ENCODE peak calls at places on chromosomes 6 and 20, in five cellular contexts. P, Q, Y, Z and K are unnamed samples. For H3K4me1, the result is how much of the 10 kb centered on the place peaks cover.

GRCh38 chr20:24420567-24420966 is 48.9 kb upstream of the SYNDIG1 start:
- DNase-seq in P (no peak), Q (no peak), Y (no peak), Z (no peak), K (no peak)

GRCh38 chr6:99545442-99545841 is 23.0 kb downstream of the CCNC start:
- DNase-seq in P (no peak), Q (no peak), Y (no peak), Z (no peak), K (no peak)

GRCh38 chr6:80742481-80742880 is 636.0 kb downstream of the BCKDHB start:
- DNase-seq in P (no peak), Q (no peak), Y (no peak), Z (no peak), K (peak)

GRCh38 chr6:2222275-2222842 is 23.0 kb downstream of the GMDS start:
- DNase-seq in P (no peak), Q (no peak), Y (no peak), Z (no peak), K (no peak)

GRCh38 chr6:126600258-126600916 is 260.5 kb downstream of the CENPW start:
- DNase-seq in P (no peak), Q (no peak), Y (no peak), Z (no peak), K (peak)

GRCh38 chr20:50837532-50838321 is 42.9 kb downstream of the BCAS4 start:
- DNase-seq in P (no peak), Q (no peak), Y (no peak), Z (no peak), K (peak)

GRCh38 chr6:130018830-130019795 is 732 bp downstream of the L3MBTL3 start:
- DNase-seq in P (no peak), Q (peak), Y (peak), Z (peak), K (peak)

GRCh38 chr6:142697912-142698311 is 247.1 kb downstream of the HIVEP2 start:
- DNase-seq in P (no peak), Q (no peak), Y (no peak), Z (no peak), K (no peak)

GRCh38 chr6:158770533-158770932 is 48.6 kb downstream of the EZR start:
- DNase-seq in P (no peak), Q (peak), Y (no peak), Z (no peak), K (no peak)

GRCh38 chr6:95186710-95187109 is 390.6 kb upstream of the MANEA start:
- DNase-seq in P (no peak), Q (no peak), Y (no peak), Z (no peak), K (no peak)

GRCh38 chr6:23302499-23302898 is 733.1 kb downstream of the HDGFL1 start:
- DNase-seq in P (no peak), Q (no peak), Y (no peak), Z (no peak), K (no peak)

GRCh38 chr6:137874204-137875001 is 7.3 kb downstream of the TNFAIP3 start:
- DNase-seq in P (peak), Q (no peak), Y (no peak), Z (no peak), K (no peak)

GRCh38 chr6:137873273-137873762 is 6.3 kb downstream of the TNFAIP3 start:
- DNase-seq in P (peak), Q (peak), Y (peak), Z (peak), K (peak)

GRCh38 chr6:137876547-137876946 is 9.5 kb downstream of the TNFAIP3 start:
- DNase-seq in P (no peak), Q (no peak), Y (no peak), Z (no peak), K (no peak)

GRCh38 chr6:137877113-137877512 is 10.1 kb downstream of the TNFAIP3 start:
- DNase-seq in P (no peak), Q (no peak), Y (no peak), Z (no peak), K (no peak)

GRCh38 chr6:137875606-137876005 is 8.5 kb downstream of the TNFAIP3 start:
- DNase-seq in P (no peak), Q (no peak), Y (no peak), Z (no peak), K (no peak)
- H3K4me1 ChIP-seq in P (under half), Q (under half), Y (under half), Z (under half), K (half or more)

GRCh38 chr6:104599821-104600658 is 259.7 kb downstream of the HACE1 start:
- DNase-seq in P (no peak), Q (no peak), Y (no peak), Z (no peak), K (no peak)

GRCh38 chr6:104603108-104603745 is 256.5 kb downstream of the HACE1 start:
- DNase-seq in P (no peak), Q (no peak), Y (no peak), Z (no peak), K (no peak)

GRCh38 chr6:104601756-104602155 is 258.0 kb downstream of the HACE1 start:
- DNase-seq in P (no peak), Q (no peak), Y (no peak), Z (no peak), K (peak)

GRCh38 chr6:104601008-104601745 is 258.5 kb downstream of the HACE1 start:
- DNase-seq in P (no peak), Q (no peak), Y (no peak), Z (no peak), K (peak)

GRCh38 chr6:104600659-104600971 is 259.1 kb downstream of the HACE1 start:
- DNase-seq in P (no peak), Q (no peak), Y (no peak), Z (no peak), K (no peak)
- H3K4me1 ChIP-seq in P (under half), Q (under half), Y (under half), Z (under half), K (half or more)

GRCh38 chr6:20205722-20206154 is 6.5 kb downstream of the MBOAT1 start:
- DNase-seq in P (no peak), Q (no peak), Y (no peak), Z (no peak), K (no peak)
- H3K4me1 ChIP-seq in P (under half), Q (under half), Y (under half), Z (under half), K (under half)

GRCh38 chr6:35640017-35640664 is 48.6 kb downstream of the FKBP5 start:
- DNase-seq in P (no peak), Q (no peak), Y (no peak), Z (no peak), K (peak)
- H3K4me1 ChIP-seq in P (under half), Q (under half), Y (under half), Z (under half), K (under half)

DNA sequence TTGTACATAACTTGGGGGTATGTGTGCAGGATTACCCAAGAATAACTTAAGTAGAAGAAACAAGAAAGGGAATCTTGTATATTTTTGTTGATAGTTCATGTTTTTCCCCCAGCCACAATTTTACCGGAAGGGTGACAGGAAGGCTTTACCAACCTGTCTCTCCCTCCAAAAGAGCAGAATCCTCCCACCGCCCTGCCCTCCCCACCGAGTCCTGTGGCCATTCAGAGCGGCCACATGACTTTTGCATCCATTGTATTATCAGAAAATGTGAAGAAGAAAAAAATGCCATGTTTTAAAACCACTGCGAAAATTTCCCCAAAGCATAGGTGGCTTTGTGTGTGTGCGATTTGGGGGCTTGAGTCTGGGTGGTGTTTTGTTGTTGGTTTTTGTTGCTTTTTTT is 22.0 kb downstream of the PRDM1 start:
- DNase-seq in P (peak), Q (no peak), Y (no peak), Z (no peak), K (no peak)
- H3K4me1 ChIP-seq in P (under half), Q (under half), Y (under half), Z (under half), K (under half)

GRCh38 chr20:43386878-43387277 is 70.8 kb upstream of the SRSF6 start:
- DNase-seq in P (no peak), Q (no peak), Y (no peak), Z (no peak), K (no peak)

GRCh38 chr20:43389839-43390626 is 67.7 kb upstream of the SRSF6 start:
- DNase-seq in P (no peak), Q (no peak), Y (no peak), Z (no peak), K (no peak)

GRCh38 chr20:43387737-43388136 is 70.0 kb upstream of the SRSF6 start:
- DNase-seq in P (no peak), Q (no peak), Y (no peak), Z (no peak), K (no peak)

GRCh38 chr20:43388267-43389081 is 69.2 kb upstream of the SRSF6 start:
- DNase-seq in P (no peak), Q (no peak), Y (peak), Z (no peak), K (peak)

GRCh38 chr20:43389231-43389630 is 68.5 kb upstream of the SRSF6 start:
- DNase-seq in P (no peak), Q (no peak), Y (peak), Z (no peak), K (no peak)
- H3K4me1 ChIP-seq in P (under half), Q (under half), Y (under half), Z (under half), K (under half)